ENCODE peak calls at places on chromosomes 1 and 21, in five cellular contexts. One of them, this sample, is unnamed.

GRCh38 chr1:185520188-185520935 is 203.3 kb upstream of the IVNS1ABP start:
- DNase-seq in D721Med: no peak
- DNase-seq in NCI-H2081: no peak
- DNase-seq in transverse colon: no peak
- DNase-seq in mesothelial cell of epicardium: no peak
- DNase-seq in this sample: peak

GRCh38 chr1:30801826-30802198 is 44.2 kb upstream of the LAPTM5 start:
- DNase-seq in D721Med: no peak
- DNase-seq in NCI-H2081: peak
- DNase-seq in transverse colon: peak
- DNase-seq in mesothelial cell of epicardium: peak
- DNase-seq in this sample: peak

GRCh38 chr1:224769987-224770693 is 154.0 kb downstream of the CNIH3 start:
- DNase-seq in D721Med: no peak
- DNase-seq in NCI-H2081: no peak
- DNase-seq in transverse colon: no peak
- DNase-seq in mesothelial cell of epicardium: no peak
- DNase-seq in this sample: no peak

GRCh38 chr1:156838972-156839371 is 19.9 kb downstream of the INSRR start:
- DNase-seq in D721Med: peak
- DNase-seq in NCI-H2081: peak
- DNase-seq in transverse colon: no peak
- DNase-seq in mesothelial cell of epicardium: no peak
- DNase-seq in this sample: peak

GRCh38 chr1:172405912-172406311 is 14.6 kb upstream of the C1orf105 start:
- DNase-seq in D721Med: no peak
- DNase-seq in NCI-H2081: no peak
- DNase-seq in transverse colon: no peak
- DNase-seq in mesothelial cell of epicardium: no peak
- DNase-seq in this sample: no peak

GRCh38 chr21:46613391-46613790 is 8.5 kb upstream of the S100B start:
- DNase-seq in D721Med: no peak
- DNase-seq in NCI-H2081: no peak
- DNase-seq in transverse colon: no peak
- DNase-seq in mesothelial cell of epicardium: no peak
- DNase-seq in this sample: no peak

GRCh38 chr1:96416690-96417444 is 304.7 kb upstream of the PTBP2 start:
- DNase-seq in D721Med: no peak
- DNase-seq in NCI-H2081: no peak
- DNase-seq in transverse colon: no peak
- DNase-seq in mesothelial cell of epicardium: no peak
- DNase-seq in this sample: peak

GRCh38 chr1:94970783-94971182 is 43.9 kb upstream of the CNN3 start:
- DNase-seq in D721Med: no peak
- DNase-seq in NCI-H2081: no peak
- DNase-seq in transverse colon: no peak
- DNase-seq in mesothelial cell of epicardium: no peak
- DNase-seq in this sample: peak